ENCODE peak calls at places on chromosome 5, in seven cellular contexts. One of them, this sample, is unnamed.

GRCh38 chr5:9927106-9927505 is 297.0 kb upstream of the TAS2R1 start:
- DNase-seq in Calu3: no peak
- DNase-seq in ureter: no peak
- DNase-seq in tibial artery: no peak
- DNase-seq in adrenal gland: no peak
- DNase-seq in cardiac muscle cell: peak
- DNase-seq in germinal center: no peak
- DNase-seq in this sample: no peak

GRCh38 chr5:127960126-127960744 is 123.3 kb upstream of the SLC12A2 start:
- DNase-seq in tibial artery: no peak
- DNase-seq in germinal center: no peak
- DNase-seq in Calu3: no peak
- DNase-seq in adrenal gland: no peak
- DNase-seq in ureter: no peak
- DNase-seq in cardiac muscle cell: peak
- DNase-seq in this sample: no peak

GRCh38 chr5:118008779-118009178 is 979.6 kb downstream of the DTWD2 start:
- DNase-seq in adrenal gland: no peak
- DNase-seq in tibial artery: no peak
- DNase-seq in ureter: no peak
- DNase-seq in germinal center: no peak
- DNase-seq in Calu3: no peak
- DNase-seq in cardiac muscle cell: no peak
- DNase-seq in this sample: no peak

GRCh38 chr5:37086466-37087178 is 162.6 kb downstream of the CPLANE1 start:
- DNase-seq in ureter: no peak
- DNase-seq in tibial artery: no peak
- DNase-seq in Calu3: no peak
- DNase-seq in adrenal gland: no peak
- DNase-seq in cardiac muscle cell: peak
- DNase-seq in germinal center: no peak
- DNase-seq in this sample: peak

GRCh38 chr5:44329716-44330115 is 59.5 kb downstream of the FGF10 start:
- DNase-seq in adrenal gland: no peak
- DNase-seq in cardiac muscle cell: no peak
- DNase-seq in Calu3: no peak
- DNase-seq in tibial artery: no peak
- DNase-seq in germinal center: no peak
- DNase-seq in ureter: no peak
- DNase-seq in this sample: no peak

GRCh38 chr5:35776757-35777156 is 79.9 kb upstream of the IL7R start:
- DNase-seq in Calu3: no peak
- DNase-seq in tibial artery: no peak
- DNase-seq in ureter: no peak
- DNase-seq in cardiac muscle cell: no peak
- DNase-seq in germinal center: no peak
- DNase-seq in adrenal gland: no peak
- DNase-seq in this sample: no peak

GRCh38 chr5:115418788-115419187 is 122.3 kb upstream of the CCDC112 start:
- DNase-seq in germinal center: no peak
- DNase-seq in adrenal gland: no peak
- DNase-seq in tibial artery: no peak
- DNase-seq in Calu3: no peak
- DNase-seq in cardiac muscle cell: no peak
- DNase-seq in ureter: no peak
- DNase-seq in this sample: no peak

GRCh38 chr5:139650689-139651501 is 2.7 kb downstream of the CXXC5 start:
- DNase-seq in ureter: peak
- DNase-seq in germinal center: no peak
- DNase-seq in cardiac muscle cell: no peak
- DNase-seq in adrenal gland: peak
- DNase-seq in tibial artery: peak
- DNase-seq in Calu3: peak
- DNase-seq in this sample: peak

GRCh38 chr5:179803651-179804598 is 2.7 kb downstream of the MGAT4B start:
- DNase-seq in ureter: peak
- DNase-seq in Calu3: no peak
- DNase-seq in adrenal gland: peak
- DNase-seq in tibial artery: no peak
- DNase-seq in cardiac muscle cell: no peak
- DNase-seq in germinal center: no peak
- DNase-seq in this sample: peak

GRCh38 chr5:89441965-89442364 is 559.0 kb upstream of the MEF2C start:
- DNase-seq in Calu3: no peak
- DNase-seq in ureter: no peak
- DNase-seq in cardiac muscle cell: no peak
- DNase-seq in tibial artery: no peak
- DNase-seq in adrenal gland: no peak
- DNase-seq in germinal center: no peak
- DNase-seq in this sample: no peak

GRCh38 chr5:128546658-128547281 is 8.7 kb upstream of the FBN2 start:
- DNase-seq in germinal center: no peak
- DNase-seq in Calu3: peak
- DNase-seq in adrenal gland: no peak
- DNase-seq in tibial artery: no peak
- DNase-seq in cardiac muscle cell: peak
- DNase-seq in ureter: no peak
- DNase-seq in this sample: no peak

GRCh38 chr5:43422143-43422542 is 10.0 kb upstream of the CCL28 start:
- DNase-seq in tibial artery: no peak
- DNase-seq in adrenal gland: no peak
- DNase-seq in germinal center: no peak
- DNase-seq in ureter: no peak
- DNase-seq in cardiac muscle cell: peak
- DNase-seq in Calu3: peak
- DNase-seq in this sample: peak

GRCh38 chr5:132777209-132778069 is at the start of gene SEPTIN8:
- DNase-seq in tibial artery: peak
- DNase-seq in cardiac muscle cell: peak
- DNase-seq in adrenal gland: peak
- DNase-seq in ureter: no peak
- DNase-seq in Calu3: peak
- DNase-seq in germinal center: peak
- DNase-seq in this sample: no peak

GRCh38 chr5:150153957-150154617 is 1.6 kb downstream of the PDGFRB start:
- DNase-seq in Calu3: no peak
- DNase-seq in tibial artery: no peak
- DNase-seq in ureter: no peak
- DNase-seq in cardiac muscle cell: peak
- DNase-seq in germinal center: peak
- DNase-seq in adrenal gland: no peak
- DNase-seq in this sample: peak

GRCh38 chr5:54135042-54135441 is 175.3 kb downstream of the ARL15 start:
- DNase-seq in germinal center: no peak
- DNase-seq in tibial artery: no peak
- DNase-seq in ureter: no peak
- DNase-seq in cardiac muscle cell: peak
- DNase-seq in adrenal gland: no peak
- DNase-seq in Calu3: no peak
- DNase-seq in this sample: no peak

GRCh38 chr5:109945723-109946480 is 256.2 kb downstream of the MAN2A1 start:
- DNase-seq in Calu3: no peak
- DNase-seq in adrenal gland: no peak
- DNase-seq in tibial artery: no peak
- DNase-seq in germinal center: no peak
- DNase-seq in cardiac muscle cell: no peak
- DNase-seq in ureter: no peak
- DNase-seq in this sample: no peak

GRCh38 chr5:56833325-56833724 is 18.0 kb downstream of the MAP3K1 start:
- DNase-seq in ureter: no peak
- DNase-seq in tibial artery: no peak
- DNase-seq in germinal center: no peak
- DNase-seq in adrenal gland: no peak
- DNase-seq in cardiac muscle cell: no peak
- DNase-seq in Calu3: no peak
- DNase-seq in this sample: no peak

GRCh38 chr5:12570688-12571087 is 666.4 kb upstream of the CTNND2 start:
- DNase-seq in germinal center: no peak
- DNase-seq in tibial artery: no peak
- DNase-seq in cardiac muscle cell: no peak
- DNase-seq in Calu3: no peak
- DNase-seq in adrenal gland: no peak
- DNase-seq in ureter: no peak
- DNase-seq in this sample: no peak

GRCh38 chr5:42636425-42636824 is 120.2 kb upstream of the CCDC152 start:
- DNase-seq in cardiac muscle cell: peak
- DNase-seq in germinal center: peak
- DNase-seq in Calu3: no peak
- DNase-seq in ureter: no peak
- DNase-seq in tibial artery: no peak
- DNase-seq in adrenal gland: no peak
- DNase-seq in this sample: peak

GRCh38 chr5:38208782-38209378 is 49.5 kb upstream of the EGFLAM start:
- DNase-seq in tibial artery: no peak
- DNase-seq in adrenal gland: peak
- DNase-seq in cardiac muscle cell: peak
- DNase-seq in ureter: no peak
- DNase-seq in Calu3: peak
- DNase-seq in germinal center: no peak
- DNase-seq in this sample: peak

GRCh38 chr5:34577267-34577666 is 78.9 kb upstream of the RAI14 start:
- DNase-seq in ureter: no peak
- DNase-seq in germinal center: no peak
- DNase-seq in Calu3: no peak
- DNase-seq in cardiac muscle cell: no peak
- DNase-seq in adrenal gland: no peak
- DNase-seq in tibial artery: no peak
- DNase-seq in this sample: no peak

GRCh38 chr5:178590924-178591423 is 781 bp upstream of the COL23A1 start:
- DNase-seq in tibial artery: no peak
- DNase-seq in ureter: no peak
- DNase-seq in adrenal gland: no peak
- DNase-seq in cardiac muscle cell: no peak
- DNase-seq in Calu3: no peak
- DNase-seq in germinal center: no peak
- DNase-seq in this sample: no peak

GRCh38 chr5:23419115-23419514 is 88.3 kb upstream of the PRDM9 start:
- DNase-seq in Calu3: no peak
- DNase-seq in cardiac muscle cell: peak
- DNase-seq in adrenal gland: no peak
- DNase-seq in ureter: no peak
- DNase-seq in germinal center: no peak
- DNase-seq in tibial artery: no peak
- DNase-seq in this sample: no peak

GRCh38 chr5:4205408-4205807 is 609.8 kb downstream of the IRX1 start:
- DNase-seq in Calu3: no peak
- DNase-seq in germinal center: no peak
- DNase-seq in cardiac muscle cell: peak
- DNase-seq in tibial artery: no peak
- DNase-seq in adrenal gland: no peak
- DNase-seq in ureter: no peak
- DNase-seq in this sample: no peak

GRCh38 chr5:14035859-14036440 is 91.5 kb upstream of the DNAH5 start:
- DNase-seq in tibial artery: no peak
- DNase-seq in Calu3: peak
- DNase-seq in germinal center: peak
- DNase-seq in adrenal gland: peak
- DNase-seq in cardiac muscle cell: peak
- DNase-seq in ureter: no peak
- DNase-seq in this sample: peak

GRCh38 chr5:125199373-125199772 is 452.9 kb upstream of the ZNF608 start:
- DNase-seq in Calu3: no peak
- DNase-seq in ureter: no peak
- DNase-seq in adrenal gland: no peak
- DNase-seq in germinal center: no peak
- DNase-seq in tibial artery: no peak
- DNase-seq in cardiac muscle cell: no peak
- DNase-seq in this sample: no peak

GRCh38 chr5:124747770-124748686 is 1.6 kb upstream of the ZNF608 start:
- DNase-seq in Calu3: no peak
- DNase-seq in germinal center: peak
- DNase-seq in cardiac muscle cell: peak
- DNase-seq in adrenal gland: no peak
- DNase-seq in ureter: no peak
- DNase-seq in tibial artery: no peak
- DNase-seq in this sample: no peak

GRCh38 chr5:96043471-96043870 is 81.8 kb upstream of the ELL2 start:
- DNase-seq in Calu3: no peak
- DNase-seq in cardiac muscle cell: no peak
- DNase-seq in ureter: no peak
- DNase-seq in germinal center: no peak
- DNase-seq in tibial artery: no peak
- DNase-seq in adrenal gland: no peak
- DNase-seq in this sample: no peak

GRCh38 chr5:170788626-170789304 is 5.2 kb downstream of the GABRP start:
- DNase-seq in cardiac muscle cell: no peak
- DNase-seq in Calu3: no peak
- DNase-seq in ureter: no peak
- DNase-seq in tibial artery: no peak
- DNase-seq in adrenal gland: no peak
- DNase-seq in germinal center: no peak
- DNase-seq in this sample: no peak

GRCh38 chr5:142426129-142426641 is 101.4 kb upstream of the SPRY4 start:
- DNase-seq in adrenal gland: peak
- DNase-seq in Calu3: no peak
- DNase-seq in germinal center: no peak
- DNase-seq in cardiac muscle cell: no peak
- DNase-seq in ureter: no peak
- DNase-seq in tibial artery: no peak
- DNase-seq in this sample: no peak

GRCh38 chr5:67493676-67494075 is 297.1 kb upstream of the CD180 start:
- DNase-seq in tibial artery: peak
- DNase-seq in ureter: peak
- DNase-seq in cardiac muscle cell: peak
- DNase-seq in adrenal gland: peak
- DNase-seq in Calu3: peak
- DNase-seq in germinal center: no peak
- DNase-seq in this sample: peak

GRCh38 chr5:179343021-179343781 is 2.1 kb downstream of the ADAMTS2 start:
- DNase-seq in Calu3: no peak
- DNase-seq in tibial artery: no peak
- DNase-seq in germinal center: no peak
- DNase-seq in adrenal gland: no peak
- DNase-seq in cardiac muscle cell: no peak
- DNase-seq in ureter: no peak
- DNase-seq in this sample: no peak

GRCh38 chr5:5014836-5015235 is 125.3 kb upstream of the ADAMTS16 start:
- DNase-seq in ureter: no peak
- DNase-seq in Calu3: no peak
- DNase-seq in cardiac muscle cell: no peak
- DNase-seq in adrenal gland: no peak
- DNase-seq in tibial artery: no peak
- DNase-seq in germinal center: no peak
- DNase-seq in this sample: no peak

GRCh38 chr5:10662083-10662482 is 98.2 kb downstream of the ANKRD33B start:
- DNase-seq in Calu3: no peak
- DNase-seq in germinal center: no peak
- DNase-seq in tibial artery: no peak
- DNase-seq in cardiac muscle cell: no peak
- DNase-seq in adrenal gland: no peak
- DNase-seq in ureter: no peak
- DNase-seq in this sample: no peak

GRCh38 chr5:10689391-10690081 is 71.5 kb downstream of the DAP start:
- DNase-seq in tibial artery: peak
- DNase-seq in adrenal gland: no peak
- DNase-seq in Calu3: peak
- DNase-seq in germinal center: peak
- DNase-seq in ureter: no peak
- DNase-seq in cardiac muscle cell: peak
- DNase-seq in this sample: no peak